ENCODE peak calls at places on chromosomes 1 and 21, in four cellular contexts. H is HFFc6, B is fibroblast of lung, R is WTC11. U is an unnamed sample.

GRCh38 chr1:234065794-234066447 is 161.4 kb downstream of the SLC35F3 start:
- DNase-seq in H (peak; percentile 2), B (peak; percentile 58), R (peak; percentile 90), U (peak; percentile 67)

GRCh38 chr1:228156518-228156875 is 6.8 kb downstream of the GJC2 start:
- DNase-seq in H (no peak), B (no peak), R (no peak), U (no peak)

GRCh38 chr21:34874689-34875513 is 174.2 kb downstream of the RUNX1 start:
- DNase-seq in H (no peak), B (no peak), R (no peak), U (no peak)

GRCh38 chr1:43367026-43367903 is 546 bp downstream of the ELOVL1 start:
- DNase-seq in H (no peak), B (peak; percentile 72), R (peak; percentile 30), U (no peak)

GRCh38 chr1:184821658-184822057 is 67.0 kb upstream of the EDEM3 start:
- DNase-seq in H (no peak), B (no peak), R (no peak), U (no peak)

GRCh38 chr1:231720652-231721325 is 94.2 kb downstream of the DISC1 start:
- DNase-seq in H (no peak), B (no peak), R (no peak), U (no peak)

GRCh38 chr1:206685749-206686485 is 1.2 kb downstream of the MAPKAPK2 start:
- DNase-seq in H (peak; percentile 80), B (peak; percentile 81), R (peak; percentile 44), U (peak; percentile 57)

GRCh38 chr1:27832762-27833161 is 2.2 kb downstream of the PPP1R8 start:
- DNase-seq in H (peak; percentile 35), B (peak; percentile 85), R (no peak), U (peak; percentile 31)

GRCh38 chr1:38045431-38046332 is 911 bp downstream of the POU3F1 start:
- DNase-seq in H (no peak), B (no peak), R (peak; percentile 61), U (no peak)

GRCh38 chr1:33379631-33380354 is 51.1 kb downstream of the PHC2 start:
- DNase-seq in H (no peak), B (no peak), R (no peak), U (no peak)

GRCh38 chr1:12615916-12616708 is 1.9 kb downstream of the DHRS3 start:
- DNase-seq in H (peak; percentile 69), B (peak; percentile 61), R (peak; percentile 65), U (no peak)

GRCh38 chr1:7856345-7856744 is 3.5 kb upstream of the UTS2 start:
- DNase-seq in H (no peak), B (no peak), R (no peak), U (peak; percentile 9)

GRCh38 chr1:17691147-17691634 is 63.9 kb upstream of the ACTL8 start:
- DNase-seq in H (no peak), B (no peak), R (no peak), U (no peak)

DNA sequence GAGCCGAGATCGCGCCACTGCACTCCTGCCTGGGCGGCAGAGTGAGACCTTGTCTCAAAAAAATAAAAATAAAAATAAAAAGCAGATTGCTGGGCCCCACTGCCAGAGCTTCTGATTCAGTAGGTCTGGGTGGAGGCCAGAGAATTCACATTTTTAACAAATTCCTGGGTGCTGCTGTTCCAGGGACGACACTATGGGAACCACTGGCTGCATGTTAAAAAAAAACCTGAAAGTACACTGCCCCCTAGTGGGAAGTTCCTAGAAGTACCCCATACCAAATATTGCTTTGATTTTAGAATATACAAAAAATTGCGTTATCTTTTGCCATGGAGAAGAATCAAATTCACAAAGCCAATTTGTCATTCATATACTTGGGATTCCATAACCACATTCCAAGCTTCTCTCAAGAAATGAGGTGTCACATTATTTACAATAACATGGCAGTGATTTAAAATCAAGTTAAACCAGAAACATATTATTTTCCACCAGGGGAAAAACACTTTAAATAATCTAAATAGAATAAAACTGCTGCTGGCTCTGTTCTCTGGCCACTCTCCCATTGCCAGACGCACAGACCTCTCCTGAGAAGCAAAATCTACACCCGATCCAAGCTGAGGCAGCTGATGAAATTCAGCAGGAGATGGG is 27.4 kb downstream of the SYF2 start:
- DNase-seq in H (peak; percentile 74), B (peak; percentile 63), R (no peak), U (peak; percentile 67)
- TF ChIP-seq CTCF in H (peak; percentile 95), B (peak; percentile 71), R (peak; percentile 75), U (peak; percentile 62)

DNA sequence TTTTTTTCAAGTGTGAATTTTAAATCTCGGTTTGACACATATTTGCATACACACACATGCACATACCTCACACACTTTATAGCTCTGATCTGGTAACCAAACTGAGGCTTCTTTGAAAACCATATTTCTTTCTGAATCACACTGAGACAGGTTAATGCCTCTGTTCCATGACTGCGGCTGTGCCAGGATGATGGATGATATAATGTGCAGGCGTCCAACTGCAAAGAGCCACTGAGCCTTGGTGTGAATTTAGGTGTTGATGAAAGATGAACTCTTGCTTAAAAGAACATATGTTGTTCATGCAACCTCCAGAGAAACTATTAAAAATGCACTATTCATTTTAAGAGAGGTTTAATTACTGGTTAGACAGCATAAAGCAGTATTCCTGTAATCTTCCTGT is 504.1 kb upstream of the OLFM3 start:
- DNase-seq in H (no peak), B (no peak), R (no peak), U (no peak)
- TF ChIP-seq CTCF in H (no peak), B (no peak), R (no peak), U (no peak)

DNA sequence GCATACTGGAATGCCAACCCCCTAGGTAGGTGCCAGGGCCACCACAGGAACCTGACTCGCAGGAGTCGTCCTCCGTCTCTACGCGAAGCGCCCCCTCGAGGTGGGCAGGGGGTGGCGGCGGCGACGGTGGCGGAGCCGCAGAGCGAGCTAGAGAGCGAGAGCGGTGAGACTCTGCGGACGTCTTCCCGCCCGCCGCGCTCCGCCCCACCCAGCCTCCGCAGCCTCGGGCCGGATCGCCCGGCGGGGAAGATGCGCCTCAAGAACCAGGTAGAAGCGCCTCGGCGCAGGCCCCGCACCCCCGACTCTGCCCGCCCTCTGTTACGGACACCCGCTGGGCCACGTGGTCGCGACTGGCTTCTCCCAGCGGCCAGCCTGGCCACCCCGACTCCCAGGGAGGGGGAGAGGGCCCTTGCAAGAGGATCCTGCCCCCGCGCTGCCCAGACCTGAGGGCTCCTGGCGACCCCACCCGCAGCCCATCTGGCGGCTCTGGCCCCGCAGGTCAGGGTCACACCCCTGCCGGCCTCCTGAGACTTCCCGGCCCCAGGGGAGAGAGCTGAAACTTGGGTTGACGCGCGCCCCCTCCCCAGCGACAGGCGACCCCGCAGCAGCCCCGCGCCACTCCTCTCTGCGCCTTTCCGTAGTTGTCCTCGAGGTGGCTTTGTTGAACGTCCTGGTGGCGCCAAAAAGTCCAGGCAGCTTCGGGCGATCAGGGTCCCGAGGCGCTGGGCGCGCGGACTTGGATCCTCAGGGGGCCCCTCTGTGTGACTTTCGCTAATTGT is 24.4 kb upstream of the AGBL4 start:
- DNase-seq in H (no peak), B (no peak), R (peak; percentile 91), U (no peak)
- TF ChIP-seq CTCF in H (no peak), B (no peak), R (peak; percentile 68), U (peak; percentile 33)

DNA sequence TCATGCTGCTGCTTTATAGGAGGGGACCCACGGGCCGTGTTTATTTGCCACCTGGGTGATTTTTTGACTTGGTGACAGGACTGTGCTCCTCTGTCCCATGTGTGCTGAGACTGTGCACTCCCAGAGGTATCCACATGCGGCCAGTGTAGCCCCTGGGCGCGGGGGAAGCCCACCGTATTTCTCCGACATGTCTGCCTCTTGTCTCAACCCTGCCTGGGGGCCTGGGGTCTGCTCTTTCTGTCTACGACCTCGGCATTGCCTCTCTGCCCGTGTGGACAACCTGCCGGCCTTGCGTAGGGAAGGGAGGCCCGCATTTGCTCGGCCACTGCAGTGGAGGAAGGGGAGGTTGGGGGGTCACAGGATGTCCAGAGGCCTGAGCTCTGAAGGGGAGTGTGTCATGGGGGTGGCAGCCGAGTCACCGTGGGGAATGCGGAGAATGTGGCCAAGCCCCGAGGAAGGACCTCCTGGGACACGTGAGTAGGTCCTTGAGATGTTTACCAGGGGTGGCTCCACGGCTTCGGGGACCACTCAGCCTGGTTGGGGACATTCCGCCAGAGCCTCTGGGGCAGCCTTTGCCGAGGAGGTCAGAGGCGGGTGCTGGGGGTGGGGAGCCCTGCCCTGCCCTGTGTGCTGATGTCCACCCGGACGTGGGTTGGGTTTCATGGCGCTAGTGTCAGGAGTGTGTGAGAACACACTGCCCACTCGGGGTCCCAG is 11.0 kb downstream of the PRKCZ start:
- DNase-seq in H (no peak), B (no peak), R (no peak), U (no peak)
- TF ChIP-seq CTCF in H (no peak), B (no peak), R (no peak), U (no peak)

GRCh38 chr1:173476664-173477285 is 360 bp upstream of the PRDX6 start:
- DNase-seq in H (peak; percentile 93), B (peak; percentile 84), R (peak; percentile 87), U (peak; percentile 76)
- TF ChIP-seq CTCF in H (no peak), B (no peak), R (no peak), U (no peak)

GRCh38 chr1:153510984-153511410 is 24.8 kb downstream of the S100A6 start:
- DNase-seq in H (peak; percentile 66), B (peak; percentile 71), R (peak; percentile 93), U (peak; percentile 69)
- TF ChIP-seq CTCF in H (peak; percentile 93), B (peak; percentile 95), R (peak; percentile 81), U (peak; percentile 95)

DNA sequence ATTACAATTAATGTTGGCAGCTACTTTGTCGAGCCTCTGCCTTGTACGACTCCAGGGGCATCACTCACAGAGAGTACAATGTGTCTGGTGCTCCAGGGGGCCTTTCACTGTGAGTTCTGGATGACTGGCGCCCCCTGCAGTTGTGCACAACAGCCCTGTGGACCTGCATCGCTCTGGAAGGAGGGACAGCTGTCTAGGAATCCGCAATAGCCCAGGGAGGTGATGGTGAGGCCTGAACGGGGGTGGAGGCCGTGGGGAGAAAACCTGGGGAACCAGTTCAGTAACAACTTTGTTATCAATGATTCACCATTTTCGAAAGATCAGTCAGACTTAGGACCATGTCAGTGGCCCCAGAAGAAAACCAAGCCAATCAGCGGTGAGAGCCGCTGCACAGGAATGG is 189.1 kb downstream of the KAZN start:
- DNase-seq in H (no peak), B (no peak), R (peak; percentile 44), U (no peak)
- TF ChIP-seq CTCF in H (no peak), B (no peak), R (peak; percentile 20), U (no peak)

U was measured in brain microvascular endothelial cell.